ENCODE peak calls at places on chromosome 10, in eight cellular contexts. I, C, J, S, B, T, Q and A are unnamed samples.

GRCh38 chr10:44571701-44572100 is 186.8 kb upstream of the CXCL12 start:
- DNase-seq in I (no peak), B (no peak), T (no peak), J (no peak), S (no peak), Q (no peak), C (no peak), A (no peak)

GRCh38 chr10:113880236-113880635 is 25.8 kb downstream of the NHLRC2 start:
- DNase-seq in B (no peak), I (no peak), J (no peak), C (no peak), S (no peak), Q (no peak), T (no peak), A (no peak)

GRCh38 chr10:91759581-91759986 is 38.6 kb upstream of the TNKS2 start:
- DNase-seq in S (no peak), Q (no peak), C (no peak), T (no peak), B (no peak), I (no peak), J (no peak), A (no peak)

GRCh38 chr10:124708922-124709520 is 35.2 kb downstream of the FAM53B start:
- DNase-seq in I (no peak), S (no peak), T (peak), B (no peak), Q (no peak), J (no peak), C (no peak), A (no peak)

GRCh38 chr10:35276918-35277317 is 59.4 kb upstream of the CCNY start:
- DNase-seq in I (no peak), B (no peak), S (no peak), T (peak), Q (no peak), J (no peak), C (no peak), A (no peak)

GRCh38 chr10:48247680-48248079 is 26.8 kb downstream of the FRMPD2 start:
- DNase-seq in I (no peak), J (no peak), B (no peak), S (no peak), Q (no peak), C (no peak), T (peak), A (no peak)

GRCh38 chr10:100998991-100999741 is 442 bp upstream of the LZTS2 start:
- DNase-seq in C (peak), S (peak), J (peak), T (peak), B (no peak), Q (peak), I (peak), A (peak)

GRCh38 chr10:70575486-70575873 is 27.1 kb downstream of the PRF1 start:
- DNase-seq in I (no peak), S (no peak), J (peak), T (no peak), Q (no peak), C (no peak), B (no peak), A (peak)

GRCh38 chr10:86946215-86947170 is 10.9 kb downstream of the MMRN2 start:
- DNase-seq in C (no peak), B (no peak), J (peak), I (no peak), Q (no peak), S (peak), T (peak), A (no peak)

GRCh38 chr10:62763155-62763554 is 41.4 kb upstream of the ADO start:
- DNase-seq in T (no peak), C (peak), S (no peak), J (no peak), Q (no peak), I (peak), B (no peak), A (no peak)

GRCh38 chr10:18303851-18304800 is 163.9 kb downstream of the CACNB2 start:
- DNase-seq in Q (no peak), B (no peak), C (no peak), I (peak), S (no peak), T (no peak), J (no peak), A (no peak)

GRCh38 chr10:29150010-29150409 is 138.9 kb upstream of the LYZL1 start:
- DNase-seq in T (no peak), Q (no peak), C (peak), I (peak), B (no peak), J (no peak), S (no peak), A (no peak)

GRCh38 chr10:36324831-36325230 is 682.7 kb upstream of the FZD8 start:
- DNase-seq in C (no peak), T (no peak), I (no peak), S (no peak), B (no peak), J (no peak), Q (no peak), A (no peak)

GRCh38 chr10:46018453-46019169 is 11.8 kb downstream of the NCOA4 start:
- DNase-seq in S (no peak), Q (no peak), I (no peak), T (no peak), J (no peak), B (no peak), C (no peak), A (no peak)

GRCh38 chr10:133422821-133423771 is 1.3 kb downstream of the SPRN start:
- DNase-seq in T (peak), S (no peak), J (peak), C (no peak), B (no peak), I (peak), Q (no peak), A (no peak)

GRCh38 chr10:89556590-89556989 is 21.2 kb upstream of the SLC16A12 start:
- DNase-seq in J (no peak), Q (no peak), C (no peak), I (no peak), T (no peak), S (no peak), B (no peak), A (no peak)

GRCh38 chr10:42367532-42368230 is 270.7 kb downstream of the ZNF33B start:
- DNase-seq in C (peak), B (peak), J (peak), S (peak), I (no peak), T (no peak), Q (no peak), A (peak)

GRCh38 chr10:125881192-125881591 is at the start of gene DHX32:
- DNase-seq in T (peak), S (no peak), C (no peak), J (no peak), I (peak), Q (no peak), B (no peak), A (no peak)

GRCh38 chr10:94936721-94937120 is 1.7 kb upstream of the CYP2C9 start:
- DNase-seq in C (no peak), J (no peak), Q (no peak), T (no peak), S (no peak), B (no peak), I (no peak), A (no peak)

GRCh38 chr10:116752969-116753665 is 10.8 kb upstream of the HSPA12A start:
- DNase-seq in S (no peak), J (no peak), B (no peak), I (no peak), C (no peak), T (no peak), Q (no peak), A (no peak)

GRCh38 chr10:90777614-90778013 is 80.2 kb downstream of the HTR7 start:
- DNase-seq in T (no peak), C (no peak), I (no peak), Q (no peak), J (no peak), S (no peak), B (no peak), A (no peak)

GRCh38 chr10:61169294-61169693 is 225.3 kb upstream of the RHOBTB1 start:
- DNase-seq in C (peak), I (no peak), Q (no peak), J (no peak), B (no peak), T (no peak), S (no peak), A (no peak)

GRCh38 chr10:131743190-131744151 is 157.3 kb upstream of the PPP2R2D start:
- DNase-seq in B (no peak), S (no peak), J (peak), C (no peak), Q (no peak), T (peak), I (no peak), A (peak)

GRCh38 chr10:102624094-102624493 is 20.2 kb upstream of the TRIM8 start:
- DNase-seq in T (no peak), B (no peak), C (no peak), Q (no peak), S (no peak), J (no peak), I (no peak), A (peak)

GRCh38 chr10:88379575-88379974 is 203.5 kb downstream of the RNLS start:
- DNase-seq in I (no peak), J (no peak), T (no peak), S (peak), Q (no peak), C (no peak), B (peak), A (no peak)

GRCh38 chr10:126242352-126243260 is 145.7 kb downstream of the ADAM12 start:
- DNase-seq in I (no peak), T (no peak), S (no peak), Q (no peak), C (peak), B (peak), J (no peak), A (peak)

GRCh38 chr10:125163803-125164202 is 3.4 kb upstream of the CTBP2 start:
- DNase-seq in Q (no peak), T (peak), I (no peak), B (no peak), C (no peak), S (peak), J (no peak), A (no peak)

GRCh38 chr10:98486421-98486820 is 39.7 kb upstream of the HPS1 start:
- DNase-seq in J (no peak), B (no peak), S (no peak), C (no peak), Q (no peak), I (no peak), T (no peak), A (no peak)

GRCh38 chr10:118028619-118029018 is 18.1 kb downstream of the RAB11FIP2 start:
- DNase-seq in T (no peak), J (no peak), S (no peak), Q (no peak), I (no peak), C (no peak), B (no peak), A (no peak)

GRCh38 chr10:18104223-18104872 is 35.9 kb upstream of the CACNB2 start:
- DNase-seq in J (no peak), Q (peak), I (peak), C (peak), B (no peak), T (peak), S (peak), A (no peak)

GRCh38 chr10:71138126-71138860 is 74.1 kb upstream of the UNC5B start:
- DNase-seq in T (no peak), C (no peak), S (no peak), Q (no peak), J (peak), B (no peak), I (no peak), A (no peak)

GRCh38 chr10:23081891-23082290 is 13.5 kb upstream of the MSRB2 start:
- DNase-seq in S (no peak), Q (no peak), C (no peak), I (no peak), J (no peak), T (no peak), B (no peak), A (no peak)

GRCh38 chr10:22652988-22653431 is 61.4 kb downstream of the PIP4K2A start:
- DNase-seq in J (no peak), I (no peak), S (no peak), C (no peak), B (no peak), Q (no peak), T (no peak), A (no peak)

GRCh38 chr10:102868976-102869289 is 337 bp upstream of the AS3MT start:
- DNase-seq in I (peak), B (no peak), S (no peak), T (no peak), J (no peak), Q (no peak), C (no peak), A (no peak)

GRCh38 chr10:80407836-80408197 is 534 bp upstream of the PRXL2A start:
- DNase-seq in C (no peak), B (no peak), T (peak), S (peak), J (no peak), Q (no peak), I (no peak), A (peak)

GRCh38 chr10:43960477-43960876 is 311.8 kb upstream of the ZNF32 start:
- DNase-seq in I (no peak), C (no peak), J (no peak), Q (no peak), B (no peak), S (no peak), T (peak), A (no peak)

GRCh38 chr10:42781893-42782445 is 626 bp upstream of the BMS1 start:
- DNase-seq in I (no peak), Q (no peak), S (peak), J (no peak), B (no peak), T (no peak), C (peak), A (no peak)

GRCh38 chr10:14074062-14074884 is 256.5 kb downstream of the FRMD4A start:
- DNase-seq in T (no peak), C (peak), B (peak), Q (no peak), I (peak), S (peak), J (peak), A (peak)

GRCh38 chr10:88127266-88127665 is 263.8 kb downstream of the PTEN start:
- DNase-seq in Q (no peak), J (no peak), B (no peak), T (no peak), C (no peak), I (no peak), S (no peak), A (no peak)

GRCh38 chr10:34207350-34207749 is 607.7 kb downstream of the PARD3 start:
- DNase-seq in I (no peak), B (no peak), T (no peak), C (no peak), J (no peak), Q (no peak), S (no peak), A (no peak)

GRCh38 chr10:129972145-129972965 is 8.3 kb upstream of the EBF3 start:
- DNase-seq in C (no peak), I (peak), S (no peak), J (peak), T (peak), Q (no peak), B (no peak), A (no peak)
- H3K4me3 ChIP-seq in C (peak), I (peak), S (no peak), J (peak), T (peak), Q (no peak), B (no peak), A (no peak)

DNA sequence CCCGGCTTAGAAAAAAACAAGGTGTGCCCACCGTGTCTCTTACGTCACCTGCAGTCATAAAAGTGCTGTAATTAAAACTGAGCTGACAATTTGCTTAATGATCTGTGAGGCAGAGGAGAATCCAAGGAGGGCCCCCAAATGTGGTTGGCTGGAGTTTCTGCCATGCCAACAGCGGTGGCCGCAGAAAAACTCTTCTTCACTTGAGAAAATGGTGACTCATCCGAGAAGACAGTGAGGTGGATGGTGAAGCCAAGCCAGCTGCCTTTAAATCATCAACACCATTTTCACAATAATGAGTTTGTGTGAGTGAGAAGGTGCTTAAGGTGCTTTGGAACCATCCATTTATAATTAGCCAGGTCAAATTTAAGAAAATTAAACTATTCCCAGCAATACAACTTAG is 298.2 kb downstream of the GATA3 start:
- DNase-seq in Q (no peak), C (no peak), I (no peak), T (no peak), B (no peak), S (no peak), J (no peak), A (no peak)
- TF ChIP-seq CTCF in Q (no peak), C (no peak), I (no peak), T (no peak), B (no peak), S (no peak), J (no peak), A (no peak)

GRCh38 chr10:69090687-69091450 is 3.0 kb downstream of the SRGN start:
- DNase-seq in S (no peak), I (no peak), Q (no peak), B (no peak), C (no peak), J (no peak), T (no peak), A (no peak)
- H3K4me3 ChIP-seq in S (no peak), I (no peak), Q (peak), B (no peak), C (peak), J (peak), T (no peak), A (no peak)

GRCh38 chr10:85791846-85792532 is 574.6 kb downstream of the GRID1 start:
- DNase-seq in C (no peak), S (no peak), T (peak), Q (no peak), B (no peak), J (no peak), I (peak), A (no peak)
- TF ChIP-seq CTCF in C (no peak), S (no peak), T (peak), Q (no peak), B (no peak), J (no peak), I (no peak), A (peak)

GRCh38 chr10:21173433-21173963 is 276.4 kb upstream of the NEBL start:
- DNase-seq in J (no peak), I (peak), S (peak), T (peak), Q (no peak), B (no peak), C (no peak), A (peak)

GRCh38 chr10:21173964-21174669 is 277.0 kb upstream of the NEBL start:
- DNase-seq in T (peak), I (peak), B (no peak), S (peak), Q (no peak), J (peak), C (peak), A (peak)

GRCh38 chr10:21172774-21173432 is 275.8 kb upstream of the NEBL start:
- DNase-seq in S (peak), C (no peak), I (peak), Q (no peak), J (no peak), B (no peak), T (peak), A (peak)

GRCh38 chr10:21175797-21176196 is 278.7 kb upstream of the NEBL start:
- DNase-seq in S (no peak), I (no peak), Q (no peak), B (no peak), C (no peak), T (no peak), J (no peak), A (no peak)

DNA sequence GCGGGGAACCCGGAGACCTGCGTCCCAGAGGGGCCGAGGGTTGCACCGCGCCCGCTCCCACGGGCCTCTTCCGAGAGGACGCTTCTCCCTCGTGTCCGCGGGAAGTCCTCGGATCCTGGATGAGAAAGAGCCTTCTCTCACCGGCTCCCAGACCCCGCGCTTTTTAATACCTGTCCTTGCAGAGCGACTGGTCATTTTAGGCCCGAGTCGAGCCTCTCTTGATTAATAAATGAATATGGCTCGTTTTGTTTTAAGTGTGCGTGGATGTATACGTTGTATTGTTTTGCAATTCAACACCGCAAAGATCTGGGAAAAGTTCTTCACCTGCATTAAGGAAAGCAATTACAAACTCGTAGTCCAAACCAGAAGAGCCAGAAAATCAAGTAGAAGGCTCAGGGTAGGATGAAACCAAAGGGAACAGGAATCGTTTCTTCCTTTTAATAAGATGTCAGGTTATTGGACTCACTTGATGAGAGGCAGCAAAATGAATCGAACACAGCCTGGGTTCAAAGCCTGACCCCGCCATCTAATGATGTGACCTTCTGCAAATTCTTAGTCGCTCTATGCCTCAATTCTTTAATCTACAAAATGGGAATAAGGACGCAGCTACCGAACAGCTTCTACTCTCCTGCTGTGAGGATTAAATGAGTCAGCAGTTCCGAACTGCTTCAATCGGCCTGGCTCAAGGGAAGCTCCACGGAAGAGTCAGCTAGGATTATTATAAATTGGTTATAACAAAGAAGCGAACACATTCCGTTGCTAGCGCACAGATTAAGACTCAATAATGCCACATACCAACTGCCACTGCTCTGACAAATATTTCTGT is 277.8 kb upstream of the NEBL start:
- DNase-seq in B (no peak), Q (no peak), I (no peak), T (peak), S (no peak), J (no peak), C (no peak), A (no peak)
- H3K4me3 ChIP-seq in B (no peak), Q (no peak), I (peak), T (peak), S (peak), J (peak), C (peak), A (peak)